ENCODE peak calls at places on chromosomes 16 and 17, in nine cellular contexts. F is NAMALWA; U is NCI-H1417; P is endothelial cell; D is NCI-H345; C is activated T-cell treated with anti-CD3 and anti-CD28 coated beads, Interleukin-2, amount 50 U/mL, for 24 hours; Z is activated CD4-positive, alpha-beta T cell treated with anti-CD3 and anti-CD28 coated beads, Interleukin-2, amount 10 ng/mL, durations not matched to agents 7 days and 5 days; J is effector memory CD4-positive, alpha-beta T cell; L is heart right ventricle. E is an unnamed sample.

GRCh38 chr17:79945591-79946255 is 89.9 kb downstream of the TBC1D16 start:
- DNase-seq in L (no peak), J (no peak), F (no peak), P (no peak), D (no peak), U (no peak), Z (no peak), C (peak), E (no peak)

GRCh38 chr16:75789237-75789636 is 62.9 kb upstream of the CPHXL start:
- DNase-seq in Z (peak), F (peak), J (no peak), D (peak), L (no peak), C (no peak), P (peak), U (peak), E (peak)

GRCh38 chr16:14194706-14195105 is 123.6 kb downstream of the MRTFB start:
- DNase-seq in L (no peak), J (no peak), C (no peak), Z (no peak), D (peak), U (no peak), F (no peak), P (no peak), E (no peak)

GRCh38 chr17:38436386-38436785 is 8.1 kb downstream of the ARHGAP23 start:
- DNase-seq in F (no peak), J (no peak), L (no peak), Z (no peak), U (no peak), P (no peak), D (no peak), C (no peak), E (no peak)

GRCh38 chr17:58911741-58912343 is 156.2 kb downstream of the PPM1E start:
- DNase-seq in L (no peak), U (no peak), J (no peak), F (no peak), Z (no peak), D (no peak), C (no peak), P (no peak), E (no peak)

GRCh38 chr17:40485851-40486512 is 15.4 kb downstream of the TNS4 start:
- DNase-seq in D (no peak), U (no peak), J (peak), Z (no peak), F (no peak), L (no peak), C (no peak), P (no peak), E (peak)

GRCh38 chr17:32852811-32853210 is 24.1 kb downstream of the MYO1D start:
- DNase-seq in D (no peak), P (no peak), Z (no peak), F (no peak), U (no peak), J (no peak), L (no peak), C (no peak), E (no peak)

GRCh38 chr17:304461-304860 is 48.1 kb downstream of the RPH3AL start:
- DNase-seq in C (no peak), U (no peak), D (no peak), L (no peak), P (no peak), Z (no peak), F (no peak), J (no peak), E (peak)

GRCh38 chr17:57121308-57122042 is 36.4 kb downstream of the AKAP1 start:
- DNase-seq in U (no peak), J (no peak), D (no peak), F (peak), L (no peak), Z (no peak), P (peak), C (no peak), E (peak)

GRCh38 chr17:41098476-41098875 is 534 bp upstream of the KRTAP4-8 start:
- DNase-seq in F (no peak), U (no peak), J (no peak), C (no peak), L (no peak), P (no peak), Z (no peak), D (no peak), E (peak)

GRCh38 chr16:30740364-30741251 is 7.6 kb upstream of the PHKG2 start:
- DNase-seq in F (no peak), C (no peak), Z (no peak), D (peak), P (no peak), L (peak), J (no peak), U (peak), E (peak)

GRCh38 chr17:42574463-42574862 is 3.1 kb downstream of the PSMC3IP start:
- DNase-seq in P (no peak), C (no peak), U (no peak), D (no peak), J (no peak), Z (no peak), L (no peak), F (no peak), E (no peak)

GRCh38 chr17:74307984-74308773 is 17.8 kb upstream of the KIF19 start:
- DNase-seq in L (peak), J (no peak), C (no peak), P (peak), D (no peak), U (no peak), F (no peak), Z (no peak), E (no peak)

GRCh38 chr17:56158344-56158743 is 5.1 kb downstream of the ANKFN1 start:
- DNase-seq in J (no peak), L (no peak), P (no peak), D (no peak), C (no peak), Z (no peak), U (no peak), F (no peak), E (no peak)

E was measured in AG08395.